ENCODE peak calls at places on chromosomes 16 and 17, in five cellular contexts. One of them, this sample, is unnamed.
A peak's percentile ranks its signal among the peaks of the same experiment; 100 is the strongest.

GRCh38 chr17:34764716-34765115 is 185.3 kb downstream of the TMEM132E start:
- DNase-seq in K562: no peak
- DNase-seq in stomach: no peak
- DNase-seq in esophagus muscularis mucosa: no peak
- DNase-seq in H1: no peak
- DNase-seq in this sample: no peak

GRCh38 chr17:80724723-80725388 is 180.2 kb downstream of the RPTOR start:
- DNase-seq in K562: no peak
- DNase-seq in stomach: no peak
- DNase-seq in esophagus muscularis mucosa: no peak
- DNase-seq in H1: no peak
- DNase-seq in this sample: peak; percentile 72

GRCh38 chr16:23857901-23858300 is 22.1 kb downstream of the PRKCB start:
- DNase-seq in K562: no peak
- DNase-seq in stomach: no peak
- DNase-seq in esophagus muscularis mucosa: no peak
- DNase-seq in H1: no peak
- DNase-seq in this sample: no peak

GRCh38 chr16:14562691-14563491 is 67.2 kb downstream of the PARN start:
- DNase-seq in K562: no peak
- DNase-seq in stomach: peak; percentile 48
- DNase-seq in esophagus muscularis mucosa: no peak
- DNase-seq in H1: no peak
- DNase-seq in this sample: no peak

GRCh38 chr17:2238432-2239169 is 65.0 kb downstream of the SMG6 start:
- DNase-seq in K562: no peak
- DNase-seq in stomach: no peak
- DNase-seq in esophagus muscularis mucosa: no peak
- DNase-seq in H1: no peak
- DNase-seq in this sample: no peak

GRCh38 chr16:14366974-14367707 is 262.9 kb downstream of the PARN start:
- DNase-seq in K562: no peak
- DNase-seq in stomach: no peak
- DNase-seq in esophagus muscularis mucosa: no peak
- DNase-seq in H1: no peak
- DNase-seq in this sample: no peak

GRCh38 chr16:50282955-50283631 is 16.7 kb downstream of the ADCY7 start:
- DNase-seq in K562: no peak
- DNase-seq in stomach: no peak
- DNase-seq in esophagus muscularis mucosa: no peak
- DNase-seq in H1: no peak
- DNase-seq in this sample: no peak

GRCh38 chr17:81712468-81713003 is 452 bp downstream of the SLC25A10 start:
- DNase-seq in K562: no peak
- DNase-seq in stomach: peak; percentile 37
- DNase-seq in esophagus muscularis mucosa: no peak
- DNase-seq in H1: no peak
- DNase-seq in this sample: no peak

GRCh38 chr16:72371307-72372081 is 199.5 kb upstream of the PMFBP1 start:
- DNase-seq in K562: no peak
- DNase-seq in stomach: no peak
- DNase-seq in esophagus muscularis mucosa: no peak
- DNase-seq in H1: no peak
- DNase-seq in this sample: no peak

GRCh38 chr16:50781043-50781442 is 39.2 kb downstream of the CYLD start:
- DNase-seq in K562: no peak
- DNase-seq in stomach: no peak
- DNase-seq in esophagus muscularis mucosa: no peak
- DNase-seq in H1: no peak
- DNase-seq in this sample: no peak

GRCh38 chr17:39739885-39740356 is 2.2 kb downstream of the GRB7 start:
- DNase-seq in K562: no peak
- DNase-seq in stomach: no peak
- DNase-seq in esophagus muscularis mucosa: no peak
- DNase-seq in H1: no peak
- DNase-seq in this sample: no peak

GRCh38 chr16:22721497-22722100 is 92.4 kb upstream of the HS3ST2 start:
- DNase-seq in K562: no peak
- DNase-seq in stomach: no peak
- DNase-seq in esophagus muscularis mucosa: no peak
- DNase-seq in H1: no peak
- DNase-seq in this sample: no peak

GRCh38 chr17:61551255-61551742 is 39.7 kb downstream of the NACA2 start:
- DNase-seq in K562: peak; percentile 10
- DNase-seq in stomach: no peak
- DNase-seq in esophagus muscularis mucosa: no peak
- DNase-seq in H1: no peak
- DNase-seq in this sample: no peak

GRCh38 chr16:68070249-68070725 is 14.9 kb upstream of the NFATC3 start:
- DNase-seq in K562: no peak
- DNase-seq in stomach: no peak
- DNase-seq in esophagus muscularis mucosa: no peak
- DNase-seq in H1: peak; percentile 20
- DNase-seq in this sample: no peak

GRCh38 chr17:45261577-45262515 is at the start of gene SPATA32:
- DNase-seq in K562: no peak
- DNase-seq in stomach: peak; percentile 73
- DNase-seq in esophagus muscularis mucosa: no peak
- DNase-seq in H1: peak; percentile 83
- DNase-seq in this sample: peak; percentile 69

GRCh38 chr16:27646811-27647210 is 96.9 kb downstream of the KATNIP start:
- DNase-seq in K562: no peak
- DNase-seq in stomach: no peak
- DNase-seq in esophagus muscularis mucosa: no peak
- DNase-seq in H1: no peak
- DNase-seq in this sample: no peak

GRCh38 chr17:66667491-66668030 is 167.4 kb upstream of the CACNG5 start:
- DNase-seq in K562: no peak
- DNase-seq in stomach: no peak
- DNase-seq in esophagus muscularis mucosa: no peak
- DNase-seq in H1: no peak
- DNase-seq in this sample: no peak

GRCh38 chr17:57949649-57950048 is 5.6 kb downstream of the CUEDC1 start:
- DNase-seq in K562: no peak
- DNase-seq in stomach: no peak
- DNase-seq in esophagus muscularis mucosa: no peak
- DNase-seq in H1: no peak
- DNase-seq in this sample: no peak

GRCh38 chr17:31631759-31632158 is 227.3 kb downstream of the COPRS start:
- DNase-seq in K562: no peak
- DNase-seq in stomach: no peak
- DNase-seq in esophagus muscularis mucosa: no peak
- DNase-seq in H1: no peak
- DNase-seq in this sample: no peak

GRCh38 chr16:84844561-84845495 is 25.0 kb downstream of the CRISPLD2 start:
- DNase-seq in K562: no peak
- DNase-seq in stomach: no peak
- DNase-seq in esophagus muscularis mucosa: no peak
- DNase-seq in H1: peak; percentile 69
- DNase-seq in this sample: no peak

GRCh38 chr16:50635505-50636392 is 45.4 kb downstream of the SNX20 start:
- DNase-seq in K562: peak; percentile 68
- DNase-seq in stomach: no peak
- DNase-seq in esophagus muscularis mucosa: no peak
- DNase-seq in H1: no peak
- DNase-seq in this sample: no peak

GRCh38 chr16:81997738-81998137 is 13.5 kb downstream of the SDR42E1 start:
- DNase-seq in K562: no peak
- DNase-seq in stomach: no peak
- DNase-seq in esophagus muscularis mucosa: no peak
- DNase-seq in H1: no peak
- DNase-seq in this sample: no peak

GRCh38 chr17:73231363-73231762 is 30.3 kb downstream of the CPSF4L start:
- DNase-seq in K562: no peak
- DNase-seq in stomach: no peak
- DNase-seq in esophagus muscularis mucosa: no peak
- DNase-seq in H1: no peak
- DNase-seq in this sample: no peak

GRCh38 chr17:45640141-45640850 is 143.8 kb upstream of the CRHR1 start:
- DNase-seq in K562: peak; percentile 78
- DNase-seq in stomach: peak; percentile 70
- DNase-seq in esophagus muscularis mucosa: no peak
- DNase-seq in H1: peak; percentile 89
- DNase-seq in this sample: peak; percentile 75

GRCh38 chr16:85884808-85885463 is 14.0 kb upstream of the IRF8 start:
- DNase-seq in K562: no peak
- DNase-seq in stomach: no peak
- DNase-seq in esophagus muscularis mucosa: no peak
- DNase-seq in H1: no peak
- DNase-seq in this sample: no peak

GRCh38 chr16:82671743-82672142 is 45.0 kb downstream of the CDH13 start:
- DNase-seq in K562: peak; percentile 13
- DNase-seq in stomach: no peak
- DNase-seq in esophagus muscularis mucosa: no peak
- DNase-seq in H1: peak; percentile 50
- DNase-seq in this sample: no peak

GRCh38 chr16:80993293-80993691 is 13.4 kb downstream of the CMC2 start:
- DNase-seq in K562: no peak
- DNase-seq in stomach: peak; percentile 47
- DNase-seq in esophagus muscularis mucosa: no peak
- DNase-seq in H1: no peak
- DNase-seq in this sample: no peak

GRCh38 chr17:70569131-70569530 is 399.8 kb downstream of the KCNJ2 start:
- DNase-seq in K562: no peak
- DNase-seq in stomach: no peak
- DNase-seq in esophagus muscularis mucosa: no peak
- DNase-seq in H1: no peak
- DNase-seq in this sample: no peak

GRCh38 chr17:15303293-15303692 is 38.1 kb downstream of the TEKT3 start:
- DNase-seq in K562: no peak
- DNase-seq in stomach: no peak
- DNase-seq in esophagus muscularis mucosa: no peak
- DNase-seq in H1: no peak
- DNase-seq in this sample: no peak

GRCh38 chr17:1398900-1399299 is 1.1 kb downstream of the YWHAE start:
- DNase-seq in K562: no peak
- DNase-seq in stomach: no peak
- DNase-seq in esophagus muscularis mucosa: no peak
- DNase-seq in H1: no peak
- DNase-seq in this sample: no peak

GRCh38 chr17:54937426-54937825 is 31.0 kb downstream of the COX11 start:
- DNase-seq in K562: no peak
- DNase-seq in stomach: no peak
- DNase-seq in esophagus muscularis mucosa: no peak
- DNase-seq in H1: no peak
- DNase-seq in this sample: no peak

DNA sequence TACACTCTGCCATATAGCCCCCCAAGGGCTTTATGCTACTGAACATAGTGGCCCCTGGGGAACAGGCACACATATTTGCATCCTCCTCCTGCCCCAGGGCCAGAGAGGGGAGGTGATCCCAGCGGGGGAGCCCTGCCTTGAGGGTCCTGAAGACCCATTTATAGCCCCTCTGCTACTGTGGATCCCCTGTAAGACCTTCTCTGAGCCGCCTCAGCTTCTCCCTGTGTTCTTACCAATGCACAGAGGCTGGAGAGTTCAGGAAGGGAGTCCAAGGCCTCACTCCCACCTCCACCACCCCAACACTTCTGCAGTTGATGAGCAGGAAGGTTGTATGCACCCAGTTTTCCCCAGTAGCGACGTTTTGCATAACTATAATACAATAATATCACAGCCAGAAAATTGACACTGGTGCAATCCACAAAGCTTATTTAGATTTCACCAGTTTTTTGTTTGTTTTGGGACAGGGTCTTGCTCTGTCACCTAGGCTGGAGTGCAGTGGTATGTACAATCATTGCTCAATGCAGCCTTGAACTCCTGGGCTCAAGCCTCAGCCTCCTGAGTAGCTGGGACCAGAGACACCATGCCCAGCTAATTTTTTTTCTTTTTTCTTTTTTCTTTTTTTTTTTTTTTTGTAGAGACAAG is 1.3 kb upstream of the FAM83G start:
- DNase-seq in K562: no peak
- DNase-seq in stomach: no peak
- DNase-seq in esophagus muscularis mucosa: no peak
- DNase-seq in H1: no peak
- DNase-seq in this sample: no peak
- TF ChIP-seq EP300 in K562: no peak
- TF ChIP-seq EP300 in stomach: no peak
- TF ChIP-seq EP300 in esophagus muscularis mucosa: no peak
- TF ChIP-seq EP300 in H1: no peak
- TF ChIP-seq EP300 in this sample: no peak

GRCh38 chr17:50557265-50558029 is 3.1 kb upstream of the CACNA1G start:
- DNase-seq in K562: no peak
- DNase-seq in stomach: no peak
- DNase-seq in esophagus muscularis mucosa: no peak
- DNase-seq in H1: no peak
- DNase-seq in this sample: no peak
- H3K27me3 ChIP-seq in K562: peaks cover 17% of the 10 kb centered on the region
- H3K27me3 ChIP-seq in stomach: peaks cover 39% of the 10 kb centered on the region
- H3K27me3 ChIP-seq in esophagus muscularis mucosa: peaks cover 76% of the 10 kb centered on the region
- H3K27me3 ChIP-seq in H1: peaks cover 41% of the 10 kb centered on the region
- H3K27me3 ChIP-seq in this sample: no peaks in the 10 kb centered on the region

DNA sequence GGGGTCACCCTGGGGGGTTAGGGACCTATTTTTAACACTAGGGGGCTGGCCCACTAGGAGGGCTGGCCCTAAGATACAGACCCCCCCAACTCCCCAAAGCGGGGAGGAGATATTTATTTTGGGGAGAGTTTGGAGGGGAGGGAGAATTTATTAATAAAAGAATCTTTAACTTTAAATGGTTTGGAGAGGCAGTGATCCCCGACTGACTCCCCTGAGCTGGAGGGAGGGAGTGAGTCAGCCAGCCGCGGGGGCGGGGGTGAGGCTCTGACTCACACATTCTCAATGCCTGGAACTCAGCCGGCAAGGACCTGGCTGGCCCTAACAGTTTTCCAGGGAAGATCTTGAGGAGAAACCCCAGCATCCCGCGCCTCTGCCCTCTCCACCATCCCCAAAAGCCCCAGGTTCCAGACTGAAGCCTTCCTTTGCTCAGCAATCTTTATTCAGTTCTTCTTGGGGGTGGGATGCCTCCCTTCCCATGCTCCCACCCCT is 1.5 kb downstream of the HCFC1R1 start:
- DNase-seq in K562: peak; percentile 50
- DNase-seq in stomach: peak; percentile 91
- DNase-seq in esophagus muscularis mucosa: peak; percentile 97
- DNase-seq in H1: peak; percentile 79
- DNase-seq in this sample: peak; percentile 95
- H3K4me1 ChIP-seq in K562: peaks cover 29% of the 10 kb centered on the region
- H3K4me1 ChIP-seq in stomach: peaks cover 76% of the 10 kb centered on the region
- H3K4me1 ChIP-seq in esophagus muscularis mucosa: peaks cover 77% of the 10 kb centered on the region
- H3K4me1 ChIP-seq in H1: peaks cover 19% of the 10 kb centered on the region
- H3K4me1 ChIP-seq in this sample: peaks cover 21% of the 10 kb centered on the region

DNA sequence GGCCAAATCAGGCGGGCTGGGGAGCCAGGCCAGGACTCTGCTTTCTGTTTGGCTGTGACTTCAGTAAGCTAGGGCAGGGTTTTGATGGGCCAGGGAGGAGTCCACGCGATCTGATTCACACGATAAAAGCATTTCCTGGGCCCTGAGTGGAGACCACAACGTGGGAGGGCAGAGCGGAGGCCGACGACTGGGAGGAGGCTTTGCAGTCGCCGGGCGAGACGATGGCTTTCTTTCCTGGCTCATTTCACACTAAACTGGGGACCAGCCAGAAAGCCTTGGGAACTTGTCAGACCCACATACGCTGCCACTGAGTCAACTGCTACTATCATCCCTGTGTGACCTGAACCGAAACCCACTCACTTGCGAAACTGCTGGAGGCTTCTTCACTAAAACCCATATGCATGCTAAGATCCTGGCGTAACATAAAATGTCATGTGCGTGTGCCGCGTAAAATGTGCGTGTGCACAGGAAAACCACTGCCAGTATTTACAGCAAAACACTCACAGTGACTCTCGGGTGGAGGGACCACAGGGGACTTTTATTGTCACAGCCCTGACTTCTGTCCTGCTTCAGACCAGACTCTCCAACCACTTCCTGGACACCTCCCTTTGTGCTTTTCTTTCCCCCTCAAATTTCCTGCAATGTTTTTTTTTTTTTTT is 14.2 kb upstream of the RHBDF2 start:
- DNase-seq in K562: no peak
- DNase-seq in stomach: peak; percentile 58
- DNase-seq in esophagus muscularis mucosa: peak; percentile 96
- DNase-seq in H1: no peak
- DNase-seq in this sample: no peak
- TF ChIP-seq EP300 in K562: no peak
- TF ChIP-seq EP300 in stomach: no peak
- TF ChIP-seq EP300 in esophagus muscularis mucosa: no peak
- TF ChIP-seq EP300 in H1: no peak
- TF ChIP-seq EP300 in this sample: no peak